ENCODE peak calls at places on chromosome 20, in nine cellular contexts. J is GM04504; D is left colon; B is left ventricle myocardium superior; T is head of caudate nucleus; L is ovary; M is effector CD4-positive, alpha-beta T cell; V is activated CD4-positive, alpha-beta T cell treated with anti-CD3 and anti-CD28 coated beads for 36 hours; H is AG04450. G is an unnamed sample.

GRCh38 chr20:5658897-5659296 is 91.3 kb upstream of the SHLD1 start:
- DNase-seq in J (peak), M (peak), L (peak), T (peak), H (peak), B (peak), V (peak), D (peak), G (peak)

GRCh38 chr20:35762461-35762860 is 9.4 kb upstream of the PHF20 start:
- DNase-seq in V (no peak), H (no peak), D (no peak), M (no peak), L (no peak), J (no peak), B (no peak), T (no peak), G (no peak)

GRCh38 chr20:9974324-9974723 is 60.5 kb upstream of the ANKEF1 start:
- DNase-seq in V (no peak), H (no peak), B (no peak), D (no peak), J (no peak), M (no peak), T (no peak), L (no peak), G (no peak)

GRCh38 chr20:24961384-24962181 is 12.5 kb downstream of the CST7 start:
- DNase-seq in L (no peak), H (no peak), T (no peak), J (no peak), V (no peak), D (no peak), M (no peak), B (no peak), G (no peak)

GRCh38 chr20:51409192-51409875 is 133.2 kb downstream of the NFATC2 start:
- DNase-seq in T (no peak), V (no peak), J (no peak), L (no peak), H (no peak), M (no peak), B (no peak), D (no peak), G (no peak)

GRCh38 chr20:36273414-36274247 is 32.5 kb upstream of the DLGAP4 start:
- DNase-seq in M (no peak), T (no peak), H (no peak), L (no peak), V (peak), B (no peak), D (no peak), J (no peak), G (no peak)

GRCh38 chr20:52160805-52161204 is 30.8 kb downstream of the ZFP64 start:
- DNase-seq in M (no peak), J (no peak), D (no peak), H (no peak), V (no peak), B (no peak), L (no peak), T (no peak), G (no peak)

GRCh38 chr20:10412591-10413408 is 21.2 kb downstream of the MKKS start:
- DNase-seq in D (no peak), B (no peak), M (no peak), L (no peak), H (no peak), J (no peak), V (no peak), T (no peak), G (no peak)

GRCh38 chr20:13784271-13784892 is 337 bp downstream of the ESF1 start:
- DNase-seq in M (no peak), B (no peak), D (no peak), J (no peak), T (peak), L (no peak), H (no peak), V (no peak), G (no peak)

GRCh38 chr20:2114990-2115681 is 13.5 kb downstream of the STK35 start:
- DNase-seq in V (no peak), J (no peak), D (no peak), B (peak), L (peak), H (peak), M (no peak), T (no peak), G (no peak)

GRCh38 chr20:53837126-53837826 is 233.1 kb downstream of the BCAS1 start:
- DNase-seq in B (no peak), H (no peak), D (peak), J (no peak), V (no peak), M (no peak), L (no peak), T (no peak), G (no peak)

GRCh38 chr20:14775778-14776177 is 438.4 kb upstream of the FLRT3 start:
- DNase-seq in J (peak), B (no peak), T (no peak), L (peak), M (no peak), D (no peak), H (no peak), V (no peak), G (peak)

GRCh38 chr20:63942250-63943006 is 13.8 kb downstream of the UCKL1 start:
- DNase-seq in B (peak), T (no peak), D (peak), M (no peak), J (no peak), L (peak), V (peak), H (no peak), G (no peak)

GRCh38 chr20:41029150-41029872 is 689 bp downstream of the TOP1 start:
- DNase-seq in J (no peak), D (peak), L (peak), V (peak), B (peak), H (no peak), T (peak), M (peak), G (no peak)

GRCh38 chr20:6566821-6567220 is 200.7 kb upstream of the BMP2 start:
- DNase-seq in J (peak), L (no peak), M (no peak), D (no peak), B (no peak), T (no peak), V (no peak), H (peak), G (peak)

GRCh38 chr20:41161886-41162285 is 24.5 kb downstream of the PLCG1 start:
- DNase-seq in V (no peak), M (no peak), B (peak), D (no peak), H (no peak), L (no peak), J (no peak), T (no peak), G (no peak)

GRCh38 chr20:45867129-45867810 is 9.9 kb downstream of the ZSWIM3 start:
- DNase-seq in T (no peak), V (no peak), M (no peak), L (no peak), H (no peak), B (no peak), J (no peak), D (no peak), G (no peak)

GRCh38 chr20:2692886-2693285 is 306 bp downstream of the EBF4 start:
- DNase-seq in H (no peak), V (peak), D (peak), B (peak), J (no peak), L (no peak), M (no peak), T (peak), G (no peak)

GRCh38 chr20:57022306-57022705 is 244.1 kb downstream of the BMP7 start:
- DNase-seq in D (no peak), T (no peak), L (no peak), B (no peak), H (no peak), J (no peak), M (no peak), V (no peak), G (no peak)

GRCh38 chr20:52313335-52313963 is 121.9 kb upstream of the ZFP64 start:
- DNase-seq in D (no peak), B (no peak), J (peak), T (peak), M (no peak), V (no peak), H (no peak), L (peak), G (peak)

GRCh38 chr20:47392721-47393073 is 36.2 kb upstream of the ZMYND8 start:
- DNase-seq in D (no peak), J (no peak), T (no peak), B (no peak), H (no peak), V (no peak), M (no peak), L (no peak), G (no peak)

GRCh38 chr20:49510562-49511117 is 28.2 kb upstream of the KCNB1 start:
- DNase-seq in L (peak), M (no peak), J (peak), H (peak), B (peak), T (no peak), V (no peak), D (no peak), G (peak)

GRCh38 chr20:63898882-63899558 is 4.1 kb downstream of the DNAJC5 start:
- DNase-seq in J (no peak), T (no peak), D (no peak), L (no peak), H (no peak), M (no peak), B (peak), V (peak), G (no peak)

GRCh38 chr20:873875-874607 is 40.5 kb downstream of the FAM110A start:
- DNase-seq in D (no peak), H (no peak), L (no peak), J (no peak), V (peak), B (no peak), T (no peak), M (no peak), G (no peak)

GRCh38 chr20:5718896-5719595 is 31.2 kb upstream of the SHLD1 start:
- DNase-seq in B (peak), M (no peak), D (no peak), J (no peak), T (no peak), L (no peak), V (no peak), H (no peak), G (no peak)

GRCh38 chr20:36098364-36098763 is 56.2 kb upstream of the EPB41L1 start:
- DNase-seq in B (no peak), V (no peak), L (no peak), D (peak), M (no peak), J (peak), H (no peak), T (no peak), G (peak)

GRCh38 chr20:51767018-51767866 is 948 bp downstream of the ATP9A start:
- DNase-seq in J (no peak), L (peak), V (peak), M (no peak), D (peak), H (no peak), T (peak), B (peak), G (no peak)

GRCh38 chr20:56587307-56588108 is 41.6 kb upstream of the TFAP2C start:
- DNase-seq in J (no peak), M (no peak), H (no peak), D (no peak), V (no peak), T (no peak), L (no peak), B (no peak), G (no peak)

GRCh38 chr20:54255157-54255556 is 47.3 kb downstream of the PFDN4 start:
- DNase-seq in L (no peak), J (no peak), M (no peak), H (peak), V (no peak), B (no peak), D (no peak), T (no peak), G (peak)

GRCh38 chr20:4297141-4297826 is 281.9 kb upstream of the RNF24 start:
- DNase-seq in B (no peak), L (no peak), D (no peak), H (no peak), T (no peak), V (no peak), M (no peak), J (peak), G (no peak)

GRCh38 chr20:58889334-58890072 is 37.0 kb downstream of the GNAS start:
- DNase-seq in T (no peak), L (no peak), D (peak), V (peak), M (no peak), B (peak), J (no peak), H (no peak), G (no peak)

GRCh38 chr20:44756011-44756688 is 10.5 kb downstream of the KCNK15 start:
- DNase-seq in J (no peak), H (no peak), V (no peak), T (no peak), B (no peak), L (no peak), D (no peak), M (no peak), G (no peak)

GRCh38 chr20:63836335-63837133 is 5.5 kb upstream of the ZBTB46 start:
- DNase-seq in V (no peak), H (no peak), T (no peak), B (no peak), M (no peak), J (no peak), L (no peak), D (no peak), G (no peak)

GRCh38 chr20:63180541-63181185 is 35.3 kb downstream of the YTHDF1 start:
- DNase-seq in D (no peak), J (no peak), B (no peak), V (no peak), L (no peak), T (peak), M (no peak), H (no peak), G (no peak)

GRCh38 chr20:36121981-36122930 is 32.3 kb upstream of the EPB41L1 start:
- DNase-seq in M (no peak), J (no peak), V (no peak), B (no peak), L (no peak), D (peak), T (no peak), H (no peak), G (no peak)

GRCh38 chr20:25126630-25127029 is 44.7 kb upstream of the VSX1 start:
- DNase-seq in J (no peak), M (no peak), H (no peak), T (no peak), B (no peak), L (no peak), V (no peak), D (no peak), G (no peak)

G was measured in fibroblast of the conjunctiva.